ENCODE peak calls at places on chromosomes 12 and 14, in seven cellular contexts. A, D, G, S, N, B and E are unnamed samples.

GRCh38 chr12:119808441-119808840 is 68.7 kb downstream of the CIT start:
- DNase-seq in A (no peak), D (peak), G (peak), S (no peak), N (peak), B (no peak), E (peak)

GRCh38 chr12:3273409-3273853 is 196.3 kb downstream of the TSPAN9 start:
- DNase-seq in A (no peak), D (peak), G (peak), S (peak), N (peak), B (no peak), E (peak)

GRCh38 chr14:92544051-92544730 is 30.6 kb downstream of the RIN3 start:
- DNase-seq in A (no peak), D (no peak), G (no peak), S (no peak), N (no peak), B (no peak), E (no peak)

GRCh38 chr12:79685068-79685467 is 5.7 kb downstream of the PAWR start:
- DNase-seq in A (peak), D (peak), G (peak), S (peak), N (peak), B (no peak), E (peak)

GRCh38 chr14:95875831-95876768 is 532 bp upstream of the TUNAR start:
- DNase-seq in A (no peak), D (no peak), G (no peak), S (no peak), N (no peak), B (no peak), E (no peak)

GRCh38 chr12:82688035-82688501 is 1.4 kb downstream of the TMTC2 start:
- DNase-seq in A (peak), D (peak), G (peak), S (peak), N (no peak), B (no peak), E (peak)

GRCh38 chr14:49314756-49315155 is 271.4 kb downstream of the RPS29 start:
- DNase-seq in A (no peak), D (no peak), G (peak), S (peak), N (no peak), B (no peak), E (no peak)

GRCh38 chr14:80787876-80788275 is 153.7 kb downstream of the CEP128 start:
- DNase-seq in A (no peak), D (peak), G (no peak), S (no peak), N (no peak), B (no peak), E (peak)

GRCh38 chr12:121570467-121571283 is 10.1 kb downstream of the KDM2B start:
- DNase-seq in A (no peak), D (no peak), G (no peak), S (no peak), N (peak), B (no peak), E (no peak)

GRCh38 chr12:62050785-62051184 is 209.4 kb upstream of the USP15 start:
- DNase-seq in A (no peak), D (no peak), G (no peak), S (no peak), N (no peak), B (no peak), E (no peak)

GRCh38 chr12:1842183-1842904 is 22.0 kb downstream of the LRTM2 start:
- DNase-seq in A (no peak), D (no peak), G (no peak), S (no peak), N (no peak), B (no peak), E (no peak)

GRCh38 chr12:91629440-91629839 is 446.8 kb upstream of the DCN start:
- DNase-seq in A (no peak), D (no peak), G (no peak), S (no peak), N (no peak), B (no peak), E (no peak)

GRCh38 chr14:47040490-47040889 is 388.9 kb upstream of the RPL10L start:
- DNase-seq in A (peak), D (peak), G (peak), S (peak), N (no peak), B (no peak), E (peak)

GRCh38 chr12:93229494-93230310 is 148.0 kb upstream of the NUDT4 start:
- DNase-seq in A (peak), D (peak), G (peak), S (peak), N (peak), B (peak), E (peak)

GRCh38 chr12:31759621-31760459 is 31.0 kb upstream of the AMN1 start:
- DNase-seq in A (no peak), D (no peak), G (no peak), S (no peak), N (no peak), B (no peak), E (no peak)

GRCh38 chr14:22095845-22096510 is 422.4 kb upstream of the OR4E1 start:
- DNase-seq in A (no peak), D (no peak), G (no peak), S (no peak), N (no peak), B (no peak), E (no peak)

GRCh38 chr14:103892247-103892646 is 36.0 kb upstream of the TDRD9 start:
- DNase-seq in A (no peak), D (no peak), G (no peak), S (no peak), N (no peak), B (no peak), E (no peak)

GRCh38 chr14:44279357-44279756 is 227.7 kb downstream of the FSCB start:
- DNase-seq in A (no peak), D (no peak), G (no peak), S (no peak), N (no peak), B (no peak), E (no peak)

GRCh38 chr12:27554421-27555186 is 30.6 kb downstream of the PPFIBP1 start:
- DNase-seq in A (peak), D (no peak), G (peak), S (peak), N (no peak), B (no peak), E (no peak)

GRCh38 chr12:106585862-106586534 is 3.2 kb downstream of the RFX4 start:
- DNase-seq in A (no peak), D (peak), G (no peak), S (no peak), N (no peak), B (no peak), E (no peak)

GRCh38 chr12:106585237-106585834 is 2.5 kb downstream of the RFX4 start:
- DNase-seq in A (no peak), D (no peak), G (no peak), S (no peak), N (no peak), B (no peak), E (no peak)

GRCh38 chr12:106586803-106587684 is 4.2 kb downstream of the RFX4 start:
- DNase-seq in A (no peak), D (peak), G (no peak), S (no peak), N (no peak), B (no peak), E (no peak)

GRCh38 chr12:106584104-106585064 is 1.6 kb downstream of the RFX4 start:
- DNase-seq in A (no peak), D (no peak), G (no peak), S (no peak), N (no peak), B (no peak), E (no peak)

GRCh38 chr12:106586535-106586802 is 3.7 kb downstream of the RFX4 start:
- DNase-seq in A (no peak), D (no peak), G (no peak), S (no peak), N (no peak), B (no peak), E (no peak)
- H3K9ac ChIP-seq in A (no peak), D (no peak), G (no peak), S (no peak), N (no peak), B (no peak), E (no peak)

GRCh38 chr12:124456133-124456651 is 111.2 kb downstream of the NCOR2 start:
- DNase-seq in A (no peak), D (no peak), G (no peak), S (no peak), N (no peak), B (no peak), E (no peak)

GRCh38 chr12:124454352-124454725 is 113.1 kb downstream of the NCOR2 start:
- DNase-seq in A (no peak), D (no peak), G (no peak), S (no peak), N (no peak), B (no peak), E (no peak)

GRCh38 chr12:124455336-124455735 is 112.1 kb downstream of the NCOR2 start:
- DNase-seq in A (no peak), D (no peak), G (no peak), S (no peak), N (no peak), B (no peak), E (no peak)

GRCh38 chr12:124453419-124454351 is 113.7 kb downstream of the NCOR2 start:
- DNase-seq in A (peak), D (no peak), G (peak), S (peak), N (peak), B (no peak), E (peak)

GRCh38 chr12:124454735-124455134 is 112.7 kb downstream of the NCOR2 start:
- DNase-seq in A (no peak), D (no peak), G (peak), S (peak), N (no peak), B (no peak), E (no peak)
- H3K9ac ChIP-seq in A (no peak), D (no peak), G (no peak), S (peak), N (no peak), B (no peak), E (no peak)

DNA sequence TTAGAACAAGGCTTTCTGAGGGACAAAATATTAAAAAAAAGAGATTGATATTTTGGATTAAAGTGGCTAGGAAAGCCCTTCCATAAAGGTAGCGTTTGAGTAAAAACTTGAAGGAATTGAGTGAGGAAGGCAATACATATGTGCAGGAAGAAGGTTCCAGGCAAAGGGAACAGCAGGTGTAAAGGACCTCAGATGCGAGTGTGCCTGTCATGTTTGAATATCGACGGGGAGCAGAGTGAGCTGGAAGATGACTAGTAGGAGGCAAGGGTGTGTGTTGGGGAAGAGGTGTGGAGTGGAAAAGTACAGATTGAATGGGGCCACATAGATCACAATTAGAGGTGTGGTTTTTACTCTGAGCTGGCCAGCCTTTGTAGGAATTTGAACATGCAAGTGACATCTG is 14.9 kb upstream of the FBXO33 start:
- DNase-seq in A (no peak), D (no peak), G (no peak), S (no peak), N (no peak), B (no peak), E (no peak)
- H3K9ac ChIP-seq in A (no peak), D (no peak), G (no peak), S (no peak), N (no peak), B (no peak), E (no peak)

DNA sequence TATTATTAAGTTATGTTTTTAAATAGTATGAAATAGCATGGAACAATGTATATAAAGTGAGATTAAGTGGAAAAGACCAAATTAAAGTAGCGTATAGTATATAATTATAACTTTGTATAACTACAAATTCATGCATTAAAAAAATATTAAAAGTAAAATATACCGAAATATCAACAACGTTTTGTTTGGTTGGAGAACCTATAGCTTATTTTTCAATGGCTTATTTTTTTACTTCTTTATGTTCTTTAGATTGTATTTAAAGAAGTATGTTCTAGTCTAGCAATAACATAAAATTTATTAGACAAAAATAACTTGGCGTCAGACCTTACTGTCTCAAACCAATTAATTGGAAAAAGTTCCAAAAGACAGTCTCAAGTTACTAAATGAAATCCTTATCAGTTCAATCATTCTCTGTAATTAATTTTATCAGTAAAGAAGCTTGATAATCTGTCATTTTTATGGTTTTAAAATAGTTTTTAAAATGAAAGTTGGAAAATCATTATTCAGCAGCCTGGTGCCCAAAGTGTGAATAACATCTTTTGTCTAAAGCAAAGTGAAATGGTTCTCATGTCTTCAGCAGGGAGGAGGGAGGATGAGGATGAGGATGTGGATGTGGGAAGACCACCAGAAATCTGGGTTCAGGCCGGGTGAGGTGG is 46.7 kb downstream of the IRAK3 start:
- DNase-seq in A (peak), D (no peak), G (no peak), S (no peak), N (peak), B (no peak), E (no peak)
- H3K9ac ChIP-seq in A (peak), D (peak), G (no peak), S (peak), N (peak), B (peak), E (no peak)

GRCh38 chr12:56999456-56999855 is 6.9 kb downstream of the ZBTB39 start:
- DNase-seq in A (no peak), D (no peak), G (no peak), S (no peak), N (no peak), B (peak), E (peak)
- H3K9ac ChIP-seq in A (no peak), D (no peak), G (no peak), S (no peak), N (no peak), B (no peak), E (no peak)

GRCh38 chr12:111150894-111151293 is 218.0 kb downstream of the PHETA1 start:
- DNase-seq in A (no peak), D (no peak), G (no peak), S (no peak), N (no peak), B (no peak), E (no peak)
- H3K9ac ChIP-seq in A (no peak), D (no peak), G (no peak), S (no peak), N (no peak), B (no peak), E (no peak)

GRCh38 chr12:50842637-50843493 is at the start of gene TMPRSS12:
- DNase-seq in A (peak), D (no peak), G (no peak), S (no peak), N (no peak), B (no peak), E (no peak)
- H3K9ac ChIP-seq in A (no peak), D (no peak), G (no peak), S (no peak), N (no peak), B (no peak), E (no peak)

DNA sequence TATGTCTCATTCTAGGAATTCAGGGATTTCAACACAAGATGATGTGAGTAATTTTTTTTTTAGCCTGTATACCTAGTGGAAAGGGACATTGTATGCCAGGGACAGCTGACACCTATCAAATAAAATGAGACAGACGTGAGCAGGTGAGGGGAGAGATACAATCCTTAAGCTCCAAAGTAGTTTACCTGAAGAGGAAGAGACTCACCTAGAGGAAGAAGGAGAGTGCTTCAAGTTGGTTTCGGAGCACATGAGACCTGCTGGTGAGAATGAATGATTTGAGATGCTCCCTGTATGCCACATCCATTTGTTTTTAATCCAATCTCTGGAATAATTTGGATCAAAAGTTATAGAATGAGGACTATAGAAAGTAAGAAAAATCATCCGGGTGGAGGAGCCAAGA is 915.4 kb upstream of the FBXO33 start:
- DNase-seq in A (no peak), D (no peak), G (no peak), S (no peak), N (no peak), B (no peak), E (no peak)
- H3K9ac ChIP-seq in A (no peak), D (no peak), G (no peak), S (no peak), N (no peak), B (no peak), E (no peak)

GRCh38 chr12:41288188-41288811 is 100.2 kb downstream of the PDZRN4 start:
- DNase-seq in A (no peak), D (no peak), G (no peak), S (no peak), N (no peak), B (no peak), E (no peak)

GRCh38 chr12:41289461-41289860 is 101.3 kb downstream of the PDZRN4 start:
- DNase-seq in A (no peak), D (no peak), G (no peak), S (no peak), N (no peak), B (no peak), E (no peak)

GRCh38 chr12:41287500-41287899 is 99.4 kb downstream of the PDZRN4 start:
- DNase-seq in A (no peak), D (no peak), G (no peak), S (no peak), N (no peak), B (no peak), E (no peak)

DNA sequence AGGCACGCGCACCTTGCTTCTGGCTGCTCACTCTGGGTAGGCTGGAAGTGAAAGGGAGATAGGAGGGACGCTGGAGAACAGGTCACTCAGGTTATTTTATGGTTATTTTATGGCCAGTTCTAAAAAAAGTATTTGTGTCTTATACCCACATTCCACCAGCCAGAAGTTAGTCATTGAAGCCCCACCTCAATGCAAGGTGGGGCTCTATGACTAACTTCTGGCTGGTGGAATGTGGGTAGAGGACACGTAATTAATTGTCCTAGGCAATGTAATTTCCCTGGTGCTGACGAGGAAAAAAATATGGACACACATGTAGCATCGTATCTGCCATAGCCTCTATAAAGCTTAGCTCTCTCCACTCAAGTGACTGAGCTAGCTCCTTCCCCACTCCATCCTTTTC is 104.9 kb downstream of the PDZRN4 start:
- DNase-seq in A (no peak), D (peak), G (no peak), S (no peak), N (no peak), B (no peak), E (peak)
- H3K9ac ChIP-seq in A (no peak), D (no peak), G (no peak), S (no peak), N (no peak), B (no peak), E (peak)

GRCh38 chr14:31419179-31420012 is 954 bp downstream of the HEATR5A start:
- DNase-seq in A (peak), D (no peak), G (peak), S (peak), N (peak), B (no peak), E (no peak)
- H3K9ac ChIP-seq in A (peak), D (peak), G (peak), S (peak), N (peak), B (peak), E (peak)